ENCODE peak calls at places on chromosome 21, in seven cellular contexts. M, B, X, I, P, J and C are unnamed samples.

GRCh38 chr21:37300114-37300746 is 33.1 kb upstream of the VPS26C start:
- DNase-seq in M (no peak), B (no peak), X (no peak), I (no peak), P (no peak), J (no peak), C (no peak)

GRCh38 chr21:32747396-32747795 is 19.6 kb upstream of the SYNJ1 start:
- DNase-seq in M (no peak), B (no peak), X (no peak), I (no peak), P (no peak), J (no peak), C (no peak)

GRCh38 chr21:39518845-39519205 is 67.1 kb downstream of the SH3BGR start:
- DNase-seq in M (no peak), B (no peak), X (no peak), I (peak), P (no peak), J (no peak), C (no peak)

GRCh38 chr21:36820176-36821031 is 121.5 kb downstream of the SIM2 start:
- DNase-seq in M (no peak), B (no peak), X (no peak), I (no peak), P (no peak), J (no peak), C (no peak)

GRCh38 chr21:32702702-32703101 is 25.1 kb downstream of the SYNJ1 start:
- DNase-seq in M (peak), B (no peak), X (no peak), I (peak), P (no peak), J (peak), C (peak)

GRCh38 chr21:40043423-40043822 is 176.2 kb downstream of the PCP4 start:
- DNase-seq in M (no peak), B (no peak), X (no peak), I (no peak), P (no peak), J (no peak), C (no peak)

GRCh38 chr21:25908495-25908894 is 173.7 kb downstream of the GABPA start:
- DNase-seq in M (no peak), B (no peak), X (no peak), I (no peak), P (no peak), J (no peak), C (no peak)

GRCh38 chr21:28068455-28069358 is 924.0 kb downstream of the LTN1 start:
- DNase-seq in M (no peak), B (no peak), X (no peak), I (no peak), P (no peak), J (no peak), C (peak)

GRCh38 chr21:37032877-37033471 is 26.5 kb downstream of the RIPPLY3 start:
- DNase-seq in M (peak), B (no peak), X (no peak), I (peak), P (no peak), J (peak), C (no peak)

GRCh38 chr21:36477559-36477958 is 2.4 kb downstream of the CLDN14 start:
- DNase-seq in M (no peak), B (no peak), X (no peak), I (no peak), P (no peak), J (no peak), C (peak)

GRCh38 chr21:37742115-37742514 is 174.1 kb downstream of the KCNJ6 start:
- DNase-seq in M (no peak), B (no peak), X (no peak), I (no peak), P (no peak), J (no peak), C (no peak)

GRCh38 chr21:25283720-25284119 is 323.6 kb downstream of the MRPL39 start:
- DNase-seq in M (peak), B (no peak), X (no peak), I (peak), P (no peak), J (no peak), C (peak)

GRCh38 chr21:28083350-28083749 is 909.3 kb downstream of the LTN1 start:
- DNase-seq in M (no peak), B (no peak), X (no peak), I (no peak), P (no peak), J (no peak), C (no peak)

GRCh38 chr21:25569084-25569483 is 38.2 kb downstream of the MRPL39 start:
- DNase-seq in M (no peak), B (no peak), X (no peak), I (no peak), P (no peak), J (no peak), C (no peak)

GRCh38 chr21:36555199-36555598 is 75.3 kb upstream of the CLDN14 start:
- DNase-seq in M (no peak), B (no peak), X (peak), I (no peak), P (no peak), J (no peak), C (no peak)

GRCh38 chr21:36589352-36589971 is 109.5 kb upstream of the SIM2 start:
- DNase-seq in M (peak), B (no peak), X (peak), I (peak), P (peak), J (no peak), C (peak)

GRCh38 chr21:28516996-28517592 is 475.6 kb downstream of the LTN1 start:
- DNase-seq in M (peak), B (no peak), X (peak), I (peak), P (peak), J (peak), C (peak)

GRCh38 chr21:32298148-32298559 is 501 bp upstream of the MRAP start:
- DNase-seq in M (no peak), B (peak), X (no peak), I (no peak), P (no peak), J (no peak), C (peak)

GRCh38 chr21:20661745-20662470 is 336.3 kb upstream of the NCAM2 start:
- DNase-seq in M (no peak), B (no peak), X (no peak), I (no peak), P (no peak), J (no peak), C (no peak)

GRCh38 chr21:20083336-20083735 is 914.9 kb upstream of the NCAM2 start:
- DNase-seq in M (no peak), B (no peak), X (no peak), I (no peak), P (no peak), J (no peak), C (no peak)

GRCh38 chr21:32411366-32412161 is 942 bp upstream of the EVA1C start:
- DNase-seq in M (no peak), B (peak), X (peak), I (peak), P (peak), J (peak), C (peak)

GRCh38 chr21:15094706-15095105 is 29.9 kb upstream of the NRIP1 start:
- DNase-seq in M (no peak), B (no peak), X (no peak), I (peak), P (no peak), J (peak), C (peak)

GRCh38 chr21:29322570-29322957 is 23.8 kb downstream of the BACH1 start:
- DNase-seq in M (no peak), B (no peak), X (no peak), I (no peak), P (no peak), J (no peak), C (no peak)

GRCh38 chr21:14080040-14080763 is 130.6 kb downstream of the LIPI start:
- DNase-seq in M (no peak), B (no peak), X (no peak), I (no peak), P (no peak), J (no peak), C (no peak)
- H3K27ac ChIP-seq in M (no peak), B (no peak), X (no peak), I (no peak), P (no peak), J (no peak), C (no peak)

GRCh38 chr21:41361786-41362604 is at the start of gene MX2:
- DNase-seq in M (peak), B (peak), X (peak), I (peak), P (no peak), J (no peak), C (no peak)

GRCh38 chr21:41365377-41366107 is 3.7 kb downstream of the MX2 start:
- DNase-seq in M (no peak), B (no peak), X (no peak), I (no peak), P (no peak), J (no peak), C (no peak)

GRCh38 chr21:41362605-41363369 is 960 bp downstream of the MX2 start:
- DNase-seq in M (no peak), B (no peak), X (no peak), I (no peak), P (no peak), J (no peak), C (no peak)

GRCh38 chr21:41364308-41364707 is 2.5 kb downstream of the MX2 start:
- DNase-seq in M (no peak), B (no peak), X (no peak), I (no peak), P (no peak), J (no peak), C (no peak)

DNA sequence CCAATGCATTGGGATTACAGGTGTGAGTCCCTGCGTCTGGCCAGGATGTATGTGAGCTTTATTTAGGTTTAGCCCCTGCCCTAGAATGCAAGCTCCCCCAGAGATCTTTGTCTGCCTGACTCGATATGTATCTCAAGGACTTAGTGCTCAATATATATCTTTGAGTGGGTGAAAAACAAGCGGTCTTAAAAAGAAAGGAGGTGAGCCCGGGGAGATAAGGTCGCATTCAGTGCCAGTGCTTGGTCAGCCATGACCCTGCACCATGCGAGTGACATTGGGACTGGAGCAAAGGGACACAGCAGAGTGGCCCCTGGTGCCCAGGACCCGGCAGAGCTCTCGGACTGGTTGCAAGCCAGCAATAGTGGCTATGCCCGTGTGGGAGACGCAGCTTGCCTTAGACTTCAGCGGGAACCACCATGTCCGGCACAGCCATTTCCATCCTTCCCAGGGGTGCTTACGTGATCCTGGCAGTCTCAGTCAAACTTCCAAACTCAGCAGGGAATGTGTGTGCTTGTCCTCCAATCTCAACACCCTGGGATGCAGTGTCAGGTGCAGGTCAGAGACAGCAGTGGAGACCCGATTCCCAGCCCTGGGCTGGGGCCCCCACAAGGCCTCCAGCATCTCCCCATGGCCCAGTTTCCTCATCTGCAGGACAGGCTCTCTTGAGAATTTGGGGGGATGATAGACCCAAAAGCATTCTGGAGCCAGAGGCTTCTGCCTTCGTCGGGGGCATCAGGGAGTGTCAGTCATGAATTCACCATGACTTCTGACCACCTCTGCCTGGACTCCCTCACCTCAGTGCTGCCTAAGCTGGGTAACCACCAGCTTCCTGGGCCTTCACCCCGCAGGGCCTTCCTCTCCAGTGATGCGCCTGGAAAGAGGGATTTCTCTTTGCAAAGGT is 1.8 kb downstream of the MX2 start:
- DNase-seq in M (no peak), B (no peak), X (no peak), I (no peak), P (no peak), J (no peak), C (no peak)
- H3K27ac ChIP-seq in M (no peak), B (no peak), X (no peak), I (no peak), P (no peak), J (no peak), C (no peak)

GRCh38 chr21:42556960-42557359 is 43.3 kb downstream of the SLC37A1 start:
- DNase-seq in M (no peak), B (no peak), X (peak), I (no peak), P (no peak), J (no peak), C (no peak)
- H3K27ac ChIP-seq in M (no peak), B (no peak), X (no peak), I (no peak), P (no peak), J (no peak), C (no peak)

DNA sequence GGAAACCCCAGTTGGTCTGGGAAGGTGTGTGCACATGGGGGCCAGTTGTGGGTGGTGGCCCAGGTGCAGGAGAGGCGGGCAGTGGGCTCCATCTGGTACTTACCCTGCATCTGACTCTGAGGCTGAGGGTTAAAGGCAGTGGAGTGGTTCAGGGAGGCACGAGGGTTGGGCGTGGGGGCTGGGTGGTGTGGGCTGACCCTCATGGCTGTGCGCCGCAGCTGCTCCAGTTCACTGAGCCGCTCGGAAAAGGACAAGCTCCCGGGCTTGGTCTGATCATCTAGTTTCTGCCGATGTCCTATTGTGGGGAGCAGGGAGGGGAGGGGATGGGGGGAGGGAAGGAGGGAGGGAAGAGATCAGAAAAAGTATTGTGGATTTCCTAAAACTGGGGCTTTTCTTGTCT is 165.5 kb downstream of the CLIC6 start:
- DNase-seq in M (no peak), B (peak), X (no peak), I (no peak), P (no peak), J (no peak), C (no peak)
- H3K27ac ChIP-seq in M (peak), B (peak), X (no peak), I (peak), P (peak), J (no peak), C (no peak)

DNA sequence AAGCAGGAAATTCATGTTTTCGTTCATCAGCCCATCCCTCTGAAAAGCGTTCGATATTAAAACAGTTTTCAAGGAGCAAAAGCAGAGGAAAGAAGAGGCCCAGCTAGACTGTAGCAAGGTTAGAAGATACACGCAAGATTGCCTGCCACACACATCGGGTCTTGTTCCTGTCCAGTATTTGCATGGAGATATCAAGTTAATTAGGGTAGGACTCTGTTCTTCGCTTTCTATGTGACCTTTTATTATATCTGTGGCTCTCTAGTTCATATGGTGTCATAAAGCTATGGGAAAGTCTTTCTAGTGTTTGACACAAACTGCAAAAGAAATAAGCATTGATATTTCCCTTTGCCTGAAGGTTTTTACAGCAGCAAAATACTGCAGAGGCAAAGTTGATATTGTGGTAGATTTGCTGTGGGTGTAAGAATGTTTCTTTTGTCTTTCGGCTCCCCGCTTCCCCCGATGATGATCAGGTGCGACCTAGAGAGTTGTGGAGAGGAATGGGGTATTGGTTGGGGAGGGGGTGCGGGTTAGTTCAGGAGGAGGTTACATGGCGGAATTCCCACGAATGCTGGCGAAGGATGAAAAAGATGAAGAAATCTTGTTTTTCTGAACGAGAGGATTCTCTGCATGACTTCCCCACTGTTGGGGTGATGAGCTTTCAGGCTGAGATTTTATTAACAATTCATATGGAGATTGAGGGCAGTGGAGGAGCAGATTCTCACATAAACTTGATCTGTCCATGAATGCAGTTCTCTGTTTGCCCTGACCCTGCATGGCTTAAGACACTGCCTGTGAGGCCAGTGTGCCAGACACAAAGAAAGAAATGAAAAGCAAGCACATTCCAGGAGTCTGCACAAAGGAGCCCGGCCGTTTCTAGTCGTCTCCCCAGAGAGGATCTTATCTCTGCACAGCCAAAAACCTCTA is 550.1 kb downstream of the USP25 start:
- DNase-seq in M (no peak), B (no peak), X (peak), I (peak), P (no peak), J (no peak), C (peak)
- H3K27ac ChIP-seq in M (no peak), B (peak), X (peak), I (peak), P (no peak), J (no peak), C (peak)

DNA sequence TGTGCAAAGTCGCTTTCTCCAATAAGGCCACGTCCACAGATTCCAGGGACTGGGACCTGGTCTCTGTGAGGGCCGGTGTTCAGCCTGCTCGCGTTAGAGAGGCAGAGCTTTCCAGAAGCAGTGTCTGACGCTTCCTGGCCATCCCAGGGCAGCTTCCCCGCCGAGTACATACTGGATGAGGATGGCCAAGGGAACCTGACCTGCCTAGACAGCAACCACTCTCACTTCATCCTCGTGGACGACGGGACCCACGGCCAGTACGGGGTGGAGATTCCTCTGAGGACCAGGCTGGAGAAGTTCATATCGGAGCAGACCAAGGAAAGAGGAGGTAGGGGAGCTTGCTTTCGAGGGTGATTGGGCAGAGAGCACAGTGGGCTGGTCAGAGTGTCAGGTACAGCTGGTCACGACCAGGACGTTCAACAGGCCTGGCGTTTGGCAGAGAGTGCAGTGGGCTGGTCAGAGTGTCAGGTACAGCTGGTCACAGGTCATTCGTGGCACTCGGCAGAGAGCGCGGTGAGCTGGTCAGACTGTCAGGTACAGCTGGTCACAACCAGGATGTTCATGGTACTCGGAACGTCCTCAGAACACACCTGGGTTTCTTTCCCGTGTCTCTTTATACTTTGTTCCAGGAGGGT is 22.4 kb downstream of the TRPM2 start:
- DNase-seq in M (no peak), B (no peak), X (no peak), I (no peak), P (no peak), J (no peak), C (no peak)
- H3K27ac ChIP-seq in M (no peak), B (no peak), X (no peak), I (no peak), P (no peak), J (no peak), C (no peak)

DNA sequence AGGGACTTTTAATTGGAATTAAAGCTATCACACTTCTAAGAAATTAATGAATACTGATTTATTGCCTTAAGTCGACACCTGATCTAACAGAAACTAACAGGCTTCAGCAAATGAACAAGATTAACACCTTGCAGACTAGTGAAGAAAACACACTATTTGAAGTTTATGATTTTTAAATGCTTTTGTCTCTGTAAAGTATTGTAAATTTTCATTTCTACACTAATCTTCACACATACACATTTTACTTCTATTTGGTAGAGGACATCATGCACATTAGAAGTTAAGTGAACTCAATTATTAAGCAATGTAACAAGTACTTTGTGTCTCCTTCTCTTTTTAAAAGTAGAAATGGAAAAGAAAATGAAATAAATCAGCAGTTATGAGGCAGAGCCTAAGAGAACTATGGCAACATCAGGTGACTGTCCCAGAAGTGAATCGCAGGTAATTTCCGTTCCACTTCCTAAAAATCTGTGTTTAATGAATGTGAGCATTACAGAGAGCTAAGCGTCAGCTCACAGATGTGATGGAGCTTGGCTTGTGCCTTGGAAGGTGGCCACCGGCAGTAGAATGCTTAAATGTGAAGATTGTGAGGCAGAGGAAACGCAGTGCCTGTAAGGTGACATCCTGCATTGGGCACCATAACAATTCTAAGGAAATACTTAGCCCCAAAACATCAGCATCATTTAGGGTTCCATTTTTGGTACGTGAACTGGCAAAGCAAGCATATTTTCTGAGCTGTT is 1.2 kb downstream of the PRMT2 start:
- DNase-seq in M (no peak), B (no peak), X (no peak), I (no peak), P (no peak), J (no peak), C (no peak)
- H3K27ac ChIP-seq in M (no peak), B (peak), X (no peak), I (no peak), P (peak), J (peak), C (no peak)

GRCh38 chr21:17859661-17860060 is 40.5 kb upstream of the C21orf91 start:
- DNase-seq in M (no peak), B (no peak), X (no peak), I (no peak), P (no peak), J (no peak), C (no peak)

GRCh38 chr21:17854771-17855170 is 35.6 kb upstream of the C21orf91 start:
- DNase-seq in M (no peak), B (no peak), X (no peak), I (no peak), P (no peak), J (peak), C (no peak)

GRCh38 chr21:17853393-17854275 is 34.5 kb upstream of the C21orf91 start:
- DNase-seq in M (no peak), B (no peak), X (no peak), I (no peak), P (no peak), J (no peak), C (no peak)

GRCh38 chr21:17858764-17859163 is 39.6 kb upstream of the C21orf91 start:
- DNase-seq in M (no peak), B (no peak), X (no peak), I (no peak), P (no peak), J (no peak), C (no peak)
- H3K27ac ChIP-seq in M (no peak), B (no peak), X (no peak), I (no peak), P (no peak), J (no peak), C (no peak)